ENCODE peak calls at places on chromosomes 6 and 20, in four cellular contexts. One of them, this sample, is unnamed.

GRCh38 chr6:128822271-128822670 is 60.7 kb upstream of the LAMA2 start:
- DNase-seq in MM.1S: no peak
- DNase-seq in kidney: no peak
- DNase-seq in right lobe of liver: no peak
- DNase-seq in this sample: no peak

GRCh38 chr20:47195573-47195972 is 160.9 kb downstream of the ZMYND8 start:
- DNase-seq in MM.1S: no peak
- DNase-seq in kidney: no peak
- DNase-seq in right lobe of liver: no peak
- DNase-seq in this sample: no peak

GRCh38 chr20:1322511-1323245 is 6.3 kb downstream of the SDCBP2 start:
- DNase-seq in MM.1S: no peak
- DNase-seq in kidney: no peak
- DNase-seq in right lobe of liver: no peak
- DNase-seq in this sample: peak

GRCh38 chr20:50695144-50695872 is 4.0 kb upstream of the RIPOR3 start:
- DNase-seq in MM.1S: no peak
- DNase-seq in kidney: no peak
- DNase-seq in right lobe of liver: no peak
- DNase-seq in this sample: no peak

GRCh38 chr6:27866370-27867050 is 45.7 kb downstream of the OR2B2 start:
- DNase-seq in MM.1S: peak
- DNase-seq in kidney: no peak
- DNase-seq in right lobe of liver: no peak
- DNase-seq in this sample: peak

GRCh38 chr20:24503352-24503931 is 34.0 kb downstream of the SYNDIG1 start:
- DNase-seq in MM.1S: no peak
- DNase-seq in kidney: peak
- DNase-seq in right lobe of liver: no peak
- DNase-seq in this sample: no peak

GRCh38 chr6:144190593-144190992 is 40.3 kb downstream of the STX11 start:
- DNase-seq in MM.1S: no peak
- DNase-seq in kidney: peak
- DNase-seq in right lobe of liver: no peak
- DNase-seq in this sample: peak

GRCh38 chr20:37517371-37517748 is 3.7 kb upstream of the NNAT start:
- DNase-seq in MM.1S: no peak
- DNase-seq in kidney: no peak
- DNase-seq in right lobe of liver: no peak
- DNase-seq in this sample: no peak

GRCh38 chr6:34223381-34223963 is 13.2 kb upstream of the HMGA1 start:
- DNase-seq in MM.1S: no peak
- DNase-seq in kidney: peak
- DNase-seq in right lobe of liver: no peak
- DNase-seq in this sample: no peak

GRCh38 chr6:107670792-107671199 is 153.3 kb downstream of the SCML4 start:
- DNase-seq in MM.1S: no peak
- DNase-seq in kidney: no peak
- DNase-seq in right lobe of liver: no peak
- DNase-seq in this sample: no peak

GRCh38 chr20:51338692-51339440 is 203.7 kb downstream of the NFATC2 start:
- DNase-seq in MM.1S: no peak
- DNase-seq in kidney: no peak
- DNase-seq in right lobe of liver: no peak
- DNase-seq in this sample: no peak

GRCh38 chr6:84432616-84433015 is 205.2 kb upstream of the CEP162 start:
- DNase-seq in MM.1S: no peak
- DNase-seq in kidney: no peak
- DNase-seq in right lobe of liver: no peak
- DNase-seq in this sample: no peak

GRCh38 chr6:57027301-57027700 is 19.2 kb upstream of the KIAA1586 start:
- DNase-seq in MM.1S: no peak
- DNase-seq in kidney: no peak
- DNase-seq in right lobe of liver: no peak
- DNase-seq in this sample: no peak

GRCh38 chr6:31794294-31794865 is 1.2 kb downstream of the VARS1 start:
- DNase-seq in MM.1S: peak
- DNase-seq in kidney: no peak
- DNase-seq in right lobe of liver: no peak
- DNase-seq in this sample: no peak

GRCh38 chr6:139152088-139152891 is 17.4 kb downstream of the HECA start:
- DNase-seq in MM.1S: no peak
- DNase-seq in kidney: no peak
- DNase-seq in right lobe of liver: no peak
- DNase-seq in this sample: no peak

GRCh38 chr6:127459231-127459641 is at the start of gene KIAA0408:
- DNase-seq in MM.1S: no peak
- DNase-seq in kidney: peak
- DNase-seq in right lobe of liver: no peak
- DNase-seq in this sample: no peak

GRCh38 chr6:56199956-56200355 is 47.4 kb downstream of the COL21A1 start:
- DNase-seq in MM.1S: no peak
- DNase-seq in kidney: no peak
- DNase-seq in right lobe of liver: no peak
- DNase-seq in this sample: no peak

GRCh38 chr6:156870926-156871539 is 93.9 kb downstream of the ARID1B start:
- DNase-seq in MM.1S: no peak
- DNase-seq in kidney: no peak
- DNase-seq in right lobe of liver: no peak
- DNase-seq in this sample: no peak

GRCh38 chr6:11750682-11751081 is 27.9 kb downstream of the ADTRP start:
- DNase-seq in MM.1S: no peak
- DNase-seq in kidney: no peak
- DNase-seq in right lobe of liver: no peak
- DNase-seq in this sample: no peak

GRCh38 chr6:78615430-78615904 is 251.9 kb upstream of the IRAK1BP1 start:
- DNase-seq in MM.1S: peak
- DNase-seq in kidney: no peak
- DNase-seq in right lobe of liver: no peak
- DNase-seq in this sample: no peak

GRCh38 chr6:31270788-31271640 is 878 bp downstream of the HLA-C start:
- DNase-seq in MM.1S: peak
- DNase-seq in kidney: peak
- DNase-seq in right lobe of liver: peak
- DNase-seq in this sample: no peak

GRCh38 chr20:7285918-7286556 is 518.6 kb downstream of the BMP2 start:
- DNase-seq in MM.1S: peak
- DNase-seq in kidney: peak
- DNase-seq in right lobe of liver: peak
- DNase-seq in this sample: peak

GRCh38 chr6:71533939-71534379 is 245.3 kb downstream of the OGFRL1 start:
- DNase-seq in MM.1S: no peak
- DNase-seq in kidney: no peak
- DNase-seq in right lobe of liver: no peak
- DNase-seq in this sample: no peak

GRCh38 chr6:106966229-106966628 is 8.3 kb downstream of the CD24 start:
- DNase-seq in MM.1S: no peak
- DNase-seq in kidney: no peak
- DNase-seq in right lobe of liver: no peak
- DNase-seq in this sample: no peak

GRCh38 chr20:43794326-43794725 is 67.5 kb upstream of the GTSF1L start:
- DNase-seq in MM.1S: no peak
- DNase-seq in kidney: no peak
- DNase-seq in right lobe of liver: no peak
- DNase-seq in this sample: no peak

GRCh38 chr6:106118835-106119443 is 32.8 kb downstream of the PRDM1 start:
- DNase-seq in MM.1S: no peak
- DNase-seq in kidney: no peak
- DNase-seq in right lobe of liver: no peak
- DNase-seq in this sample: no peak

GRCh38 chr6:47446974-47447373 is 30.6 kb upstream of the CD2AP start:
- DNase-seq in MM.1S: no peak
- DNase-seq in kidney: no peak
- DNase-seq in right lobe of liver: no peak
- DNase-seq in this sample: no peak

GRCh38 chr6:4128072-4128471 is 7.3 kb downstream of the ECI2 start:
- DNase-seq in MM.1S: no peak
- DNase-seq in kidney: no peak
- DNase-seq in right lobe of liver: no peak
- DNase-seq in this sample: no peak

GRCh38 chr6:112620832-112621569 is 273.9 kb downstream of the RFPL4B start:
- DNase-seq in MM.1S: peak
- DNase-seq in kidney: no peak
- DNase-seq in right lobe of liver: no peak
- DNase-seq in this sample: no peak

GRCh38 chr6:137309078-137309762 is 90.0 kb upstream of the IFNGR1 start:
- DNase-seq in MM.1S: no peak
- DNase-seq in kidney: peak
- DNase-seq in right lobe of liver: peak
- DNase-seq in this sample: peak

GRCh38 chr20:45372646-45373352 is 5.3 kb downstream of the TP53TG5 start:
- DNase-seq in MM.1S: no peak
- DNase-seq in kidney: no peak
- DNase-seq in right lobe of liver: no peak
- DNase-seq in this sample: no peak

GRCh38 chr6:158538741-158539140 is 21.1 kb upstream of the TMEM181 start:
- DNase-seq in MM.1S: no peak
- DNase-seq in kidney: no peak
- DNase-seq in right lobe of liver: peak
- DNase-seq in this sample: no peak

GRCh38 chr20:36259177-36259835 is 23.0 kb downstream of the AAR2 start:
- DNase-seq in MM.1S: no peak
- DNase-seq in kidney: no peak
- DNase-seq in right lobe of liver: no peak
- DNase-seq in this sample: no peak

GRCh38 chr6:74871757-74872156 is 334.1 kb downstream of the COL12A1 start:
- DNase-seq in MM.1S: no peak
- DNase-seq in kidney: no peak
- DNase-seq in right lobe of liver: no peak
- DNase-seq in this sample: peak

GRCh38 chr20:33561981-33562601 is 72.2 kb downstream of the CBFA2T2 start:
- DNase-seq in MM.1S: no peak
- DNase-seq in kidney: no peak
- DNase-seq in right lobe of liver: peak
- DNase-seq in this sample: peak

GRCh38 chr6:75438186-75438880 is 55.3 kb downstream of the FILIP1 start:
- DNase-seq in MM.1S: no peak
- DNase-seq in kidney: no peak
- DNase-seq in right lobe of liver: no peak
- DNase-seq in this sample: no peak

GRCh38 chr6:167336818-167337217 is 11.9 kb downstream of the TTLL2 start:
- DNase-seq in MM.1S: no peak
- DNase-seq in kidney: no peak
- DNase-seq in right lobe of liver: no peak
- DNase-seq in this sample: no peak

GRCh38 chr20:20463933-20464374 is 96.0 kb downstream of the INSM1 start:
- DNase-seq in MM.1S: no peak
- DNase-seq in kidney: no peak
- DNase-seq in right lobe of liver: no peak
- DNase-seq in this sample: no peak

GRCh38 chr6:142045380-142046270 is 87.1 kb upstream of the GJE1 start:
- DNase-seq in MM.1S: no peak
- DNase-seq in kidney: no peak
- DNase-seq in right lobe of liver: no peak
- DNase-seq in this sample: peak

DNA sequence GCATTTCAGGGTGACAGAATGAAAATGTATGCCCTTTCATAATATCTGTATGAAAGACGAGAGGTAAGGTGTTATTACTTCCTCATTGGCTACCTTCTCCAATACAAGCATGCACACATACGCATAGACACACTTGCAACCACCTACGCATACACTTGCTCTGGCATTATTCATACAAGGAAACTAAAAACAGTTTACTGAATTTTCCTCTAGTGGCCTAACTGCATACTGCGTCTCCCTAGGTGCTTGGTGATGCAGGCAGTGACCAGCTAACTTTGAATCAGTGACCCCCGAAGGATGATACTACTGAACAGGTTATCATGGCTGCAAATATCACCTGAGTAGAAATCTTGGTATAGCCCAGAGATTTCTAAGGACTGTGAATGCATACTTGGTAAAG is 593.1 kb downstream of the PKHD1 start:
- DNase-seq in MM.1S: no peak
- DNase-seq in kidney: no peak
- DNase-seq in right lobe of liver: no peak
- DNase-seq in this sample: no peak
- TF ChIP-seq CTCF in MM.1S: no peak
- TF ChIP-seq CTCF in kidney: no peak
- TF ChIP-seq CTCF in right lobe of liver: no peak
- TF ChIP-seq CTCF in this sample: no peak

DNA sequence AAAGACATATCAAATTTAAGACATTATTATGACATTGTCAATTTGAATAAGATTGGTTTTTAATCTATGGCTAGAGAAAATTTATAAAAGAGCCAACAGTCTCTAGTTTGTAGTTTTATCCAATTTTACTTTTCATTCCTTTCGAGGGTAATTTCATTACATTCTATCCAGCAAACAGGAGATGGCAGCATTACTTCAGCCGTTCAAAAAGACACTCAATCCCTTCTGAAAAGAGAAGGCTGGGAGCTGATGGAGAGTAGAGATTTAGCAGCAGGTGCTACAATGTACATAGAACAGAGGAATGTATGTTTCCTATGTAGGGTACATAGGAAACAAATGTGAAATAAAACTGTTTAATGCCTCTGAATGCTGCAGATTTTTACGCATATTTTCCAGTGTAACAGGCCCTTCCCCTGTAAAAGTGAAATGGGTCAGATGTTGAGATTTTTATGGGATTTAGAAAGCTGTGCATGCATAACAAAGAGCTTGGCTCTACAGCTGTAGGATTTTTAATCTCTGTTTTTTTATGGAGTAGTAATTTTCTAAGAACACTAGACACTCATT is 15.9 kb downstream of the RPS12 start:
- DNase-seq in MM.1S: peak
- DNase-seq in kidney: no peak
- DNase-seq in right lobe of liver: no peak
- DNase-seq in this sample: no peak
- TF ChIP-seq CTCF in MM.1S: peak
- TF ChIP-seq CTCF in kidney: peak
- TF ChIP-seq CTCF in right lobe of liver: peak
- TF ChIP-seq CTCF in this sample: peak

GRCh38 chr6:134826889-134827737 is 122.8 kb downstream of the ALDH8A1 start:
- DNase-seq in MM.1S: no peak
- DNase-seq in kidney: no peak
- DNase-seq in right lobe of liver: peak
- DNase-seq in this sample: peak
- TF ChIP-seq CTCF in MM.1S: no peak
- TF ChIP-seq CTCF in kidney: no peak
- TF ChIP-seq CTCF in right lobe of liver: peak
- TF ChIP-seq CTCF in this sample: peak

GRCh38 chr6:1404713-1405098 is 15.3 kb downstream of the FOXF2 start:
- DNase-seq in MM.1S: no peak
- DNase-seq in kidney: no peak
- DNase-seq in right lobe of liver: no peak
- DNase-seq in this sample: no peak
- TF ChIP-seq CTCF in MM.1S: no peak
- TF ChIP-seq CTCF in kidney: no peak
- TF ChIP-seq CTCF in right lobe of liver: no peak
- TF ChIP-seq CTCF in this sample: no peak

DNA sequence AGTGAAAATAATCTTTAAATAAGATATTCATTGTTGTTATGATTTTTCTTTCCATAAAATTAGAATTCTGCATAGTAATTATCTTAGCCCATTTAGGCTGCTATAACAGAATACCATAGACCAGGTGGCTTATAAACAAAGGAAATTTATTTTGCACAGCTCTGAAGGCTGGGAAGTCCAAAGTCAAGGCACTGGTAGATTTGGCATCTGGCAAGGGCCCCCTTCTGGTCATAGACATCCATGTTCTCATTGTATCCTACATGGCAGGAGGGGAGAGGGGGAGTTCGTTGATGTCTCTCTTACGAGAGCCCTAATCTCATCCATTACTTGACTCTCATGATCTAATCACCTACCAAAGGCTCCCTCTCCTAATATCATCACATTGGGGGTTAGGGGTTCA is 175.0 kb upstream of the CCN2 start:
- DNase-seq in MM.1S: no peak
- DNase-seq in kidney: no peak
- DNase-seq in right lobe of liver: no peak
- DNase-seq in this sample: no peak
- TF ChIP-seq CTCF in MM.1S: no peak
- TF ChIP-seq CTCF in kidney: no peak
- TF ChIP-seq CTCF in right lobe of liver: no peak
- TF ChIP-seq CTCF in this sample: no peak

This sample was measured in HFF-Myc.